ENCODE peak calls at places on chromosomes 1 and 21, in ten cellular contexts. X is esophagus muscularis mucosa, V is HCT116, T is sigmoid colon, A is SK-N-SH, U is H1, P is spleen, E is suprapubic skin, G is stomach, H is prostate gland. B is an unnamed sample. For H3K9me3, the result is how much of the 10 kb centered on the place peaks cover.

GRCh38 chr1:39539252-39539790 is 37.3 kb downstream of the PABPC4 start:
- DNase-seq in X (peak), V (peak), T (peak), A (peak), U (peak), P (peak), E (peak), G (peak), H (peak), B (no peak)

GRCh38 chr1:208597571-208597970 is 353.4 kb upstream of the PLXNA2 start:
- DNase-seq in X (peak), V (no peak), T (no peak), A (no peak), U (no peak), P (no peak), E (no peak), G (no peak), H (no peak), B (no peak)

GRCh38 chr1:223338811-223339746 is 24.9 kb downstream of the SUSD4 start:
- DNase-seq in X (no peak), V (no peak), T (no peak), A (no peak), U (no peak), P (no peak), E (no peak), G (no peak), H (no peak), B (no peak)

GRCh38 chr1:117600325-117600916 is 5.4 kb upstream of the TENT5C start:
- DNase-seq in X (no peak), V (no peak), T (no peak), A (no peak), U (no peak), P (no peak), E (no peak), G (no peak), H (no peak), B (no peak)

GRCh38 chr1:168324745-168325425 is 44.2 kb downstream of the TBX19 start:
- DNase-seq in X (no peak), V (no peak), T (no peak), A (no peak), U (no peak), P (no peak), E (no peak), G (no peak), H (no peak), B (no peak)

GRCh38 chr1:70315782-70316181 is 38.7 kb downstream of the ANKRD13C start:
- DNase-seq in X (no peak), V (no peak), T (no peak), A (no peak), U (no peak), P (no peak), E (no peak), G (no peak), H (no peak), B (no peak)

GRCh38 chr1:3546048-3546384 is 65.3 kb downstream of the MEGF6 start:
- DNase-seq in X (no peak), V (no peak), T (no peak), A (no peak), U (no peak), P (no peak), E (no peak), G (no peak), H (no peak), B (no peak)

GRCh38 chr21:16420086-16420724 is 690.4 kb downstream of the USP25 start:
- DNase-seq in X (no peak), V (no peak), T (peak), A (peak), U (no peak), P (no peak), E (no peak), G (peak), H (peak), B (no peak)

GRCh38 chr1:217228689-217229088 is 402.2 kb downstream of the GPATCH2 start:
- DNase-seq in X (no peak), V (no peak), T (no peak), A (no peak), U (no peak), P (no peak), E (no peak), G (no peak), H (no peak), B (no peak)

GRCh38 chr1:68571499-68571898 is 74.6 kb upstream of the DEPDC1 start:
- DNase-seq in X (no peak), V (no peak), T (no peak), A (no peak), U (no peak), P (no peak), E (no peak), G (no peak), H (no peak), B (no peak)

GRCh38 chr1:19398309-19398760 is 86.2 kb downstream of the SLC66A1 start:
- DNase-seq in X (no peak), V (no peak), T (peak), A (no peak), U (no peak), P (no peak), E (no peak), G (no peak), H (no peak), B (no peak)

GRCh38 chr1:33455537-33456301 is 16.7 kb upstream of the ZSCAN20 start:
- DNase-seq in X (no peak), V (peak), T (no peak), A (peak), U (peak), P (no peak), E (no peak), G (peak), H (peak), B (peak)

GRCh38 chr1:52588535-52588934 is 13.6 kb upstream of the GPX7 start:
- DNase-seq in X (no peak), V (no peak), T (no peak), A (no peak), U (no peak), P (no peak), E (no peak), G (no peak), H (no peak), B (no peak)

GRCh38 chr1:10888289-10888688 is 91.8 kb upstream of the CASZ1 start:
- DNase-seq in X (no peak), V (no peak), T (no peak), A (no peak), U (peak), P (no peak), E (no peak), G (no peak), H (no peak), B (no peak)

GRCh38 chr1:48236716-48237470 is 14.4 kb downstream of the SLC5A9 start:
- DNase-seq in X (no peak), V (peak), T (no peak), A (peak), U (peak), P (no peak), E (no peak), G (no peak), H (no peak), B (no peak)

GRCh38 chr1:181083842-181084605 is 4.5 kb upstream of the IER5 start:
- DNase-seq in X (no peak), V (peak), T (peak), A (peak), U (no peak), P (peak), E (no peak), G (peak), H (no peak), B (no peak)

GRCh38 chr1:156498447-156499193 is 2.0 kb downstream of the MEF2D start:
- DNase-seq in X (no peak), V (no peak), T (peak), A (no peak), U (peak), P (peak), E (peak), G (peak), H (no peak), B (no peak)

DNA sequence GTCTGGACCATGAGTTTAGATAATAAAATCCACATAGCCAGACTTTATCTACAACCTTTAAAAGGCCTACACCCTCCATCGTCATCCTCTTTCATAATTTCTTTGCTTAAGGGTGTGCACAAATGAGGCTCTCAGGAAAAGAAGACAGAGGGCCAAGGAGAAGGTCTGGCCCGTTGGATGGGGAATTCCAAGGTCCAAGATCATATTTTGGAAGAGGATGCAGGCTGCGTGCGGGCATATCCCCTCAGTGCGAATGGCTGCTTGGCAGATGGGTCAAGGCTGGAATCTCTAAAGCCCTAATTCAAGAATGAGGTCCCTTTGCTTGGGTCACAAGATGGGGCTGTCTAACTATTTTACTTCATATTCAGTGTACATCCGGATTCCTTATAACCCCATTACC is 782.2 kb upstream of the NCAM2 start:
- DNase-seq in X (no peak), V (no peak), T (no peak), A (no peak), U (no peak), P (no peak), E (no peak), G (no peak), H (no peak), B (no peak)
- H3K9me3 ChIP-seq in X (under half), V (under half), T (under half), A (under half), U (under half), P (under half), E (under half), G (under half), H (under half), B (under half)

DNA sequence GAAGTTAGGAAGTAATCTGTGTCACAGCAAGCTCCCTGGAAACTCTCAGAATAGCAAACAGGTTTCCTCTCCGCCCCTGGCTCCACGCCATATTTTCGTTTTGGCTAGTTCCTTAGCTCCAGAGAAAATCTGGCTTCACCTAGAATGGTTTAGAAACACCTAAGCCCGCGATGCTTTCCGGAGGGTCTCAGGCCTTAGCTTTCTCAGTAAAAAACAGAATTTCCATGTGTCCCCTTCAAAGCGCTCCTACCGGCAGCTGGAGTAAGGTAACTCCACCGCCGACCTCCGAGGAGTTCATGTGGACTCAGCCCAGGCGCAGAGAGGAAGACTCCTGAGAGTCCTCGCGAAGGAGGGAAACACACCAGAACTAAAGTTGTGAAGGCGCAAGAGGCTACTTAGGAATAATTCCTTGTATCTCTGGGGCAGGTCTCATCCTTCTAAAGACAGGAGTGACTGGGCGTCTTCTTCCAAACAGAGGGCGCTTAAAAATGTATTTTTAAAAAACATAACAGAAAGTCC is 406 bp downstream of the KIAA0040 start:
- DNase-seq in X (peak), V (no peak), T (peak), A (peak), U (peak), P (peak), E (peak), G (peak), H (peak), B (no peak)
- TF ChIP-seq POLR2AphosphoS5 in X (no peak), V (no peak), T (peak), A (no peak), U (no peak), P (no peak), E (no peak), G (no peak), H (peak), B (no peak)

GRCh38 chr1:26043765-26044164 is 2.2 kb downstream of the SLC30A2 start:
- DNase-seq in X (no peak), V (no peak), T (no peak), A (no peak), U (no peak), P (no peak), E (no peak), G (no peak), H (no peak), B (no peak)

GRCh38 chr1:26038904-26039303 is 7.0 kb downstream of the SLC30A2 start:
- DNase-seq in X (no peak), V (no peak), T (no peak), A (no peak), U (no peak), P (no peak), E (no peak), G (no peak), H (no peak), B (no peak)

GRCh38 chr1:26044414-26044813 is 1.5 kb downstream of the SLC30A2 start:
- DNase-seq in X (no peak), V (no peak), T (no peak), A (no peak), U (no peak), P (no peak), E (no peak), G (no peak), H (no peak), B (no peak)

GRCh38 chr1:26041401-26041800 is 4.5 kb downstream of the SLC30A2 start:
- DNase-seq in X (no peak), V (no peak), T (no peak), A (no peak), U (no peak), P (no peak), E (no peak), G (no peak), H (no peak), B (no peak)

DNA sequence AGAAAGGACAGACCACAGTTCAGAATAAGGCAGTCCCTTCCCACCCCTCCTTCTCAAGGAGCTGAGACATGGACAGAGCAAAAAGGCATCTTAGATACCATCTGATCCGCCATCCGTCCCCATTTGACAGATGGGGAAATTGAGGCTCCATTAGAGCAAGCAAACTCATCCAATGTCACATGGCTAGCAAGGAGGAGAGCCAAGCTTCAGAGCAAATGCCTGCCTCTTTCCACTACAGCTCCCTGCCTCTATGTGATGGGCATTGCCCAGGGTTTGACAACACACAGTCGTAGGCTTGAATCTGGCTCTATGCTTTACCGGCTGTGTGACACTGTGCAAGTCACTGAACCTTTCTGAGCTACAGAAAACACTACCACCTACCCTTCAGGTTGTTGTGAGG is 3.9 kb downstream of the SLC30A2 start:
- DNase-seq in X (no peak), V (no peak), T (no peak), A (no peak), U (no peak), P (no peak), E (no peak), G (no peak), H (no peak), B (no peak)
- H3K27ac ChIP-seq in X (no peak), V (no peak), T (no peak), A (no peak), U (no peak), P (no peak), E (no peak), G (no peak), H (no peak), B (no peak)

DNA sequence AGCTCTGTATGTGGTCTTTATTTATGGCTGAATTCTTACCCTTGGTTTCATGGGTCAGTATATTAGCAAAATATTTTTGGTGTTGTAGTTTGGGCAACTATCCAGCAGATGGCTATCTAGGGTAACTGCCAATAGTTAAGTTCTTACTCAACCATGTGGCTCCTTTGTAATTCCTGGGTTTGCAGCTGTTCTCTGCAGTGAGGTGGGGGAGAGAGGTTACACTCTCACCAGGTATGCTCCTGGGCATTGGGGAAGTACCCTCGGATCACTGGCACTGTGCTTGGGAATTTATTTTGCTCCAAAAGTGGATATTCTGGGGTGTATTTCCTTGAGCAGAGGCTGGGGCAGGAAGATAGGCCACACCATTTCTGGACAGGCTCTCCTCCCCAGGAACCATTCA is 436.7 kb upstream of the TMPRSS15 start:
- DNase-seq in X (no peak), V (peak), T (no peak), A (peak), U (peak), P (no peak), E (no peak), G (no peak), H (no peak), B (no peak)
- H3K9me3 ChIP-seq in X (under half), V (under half), T (under half), A (under half), U (under half), P (under half), E (under half), G (under half), H (under half), B (under half)

GRCh38 chr21:29145837-29146453 is 15.5 kb downstream of the MAP3K7CL start:
- DNase-seq in X (no peak), V (no peak), T (no peak), A (no peak), U (no peak), P (no peak), E (no peak), G (no peak), H (peak), B (no peak)
- TF ChIP-seq POLR2AphosphoS5 in X (peak), V (no peak), T (peak), A (no peak), U (no peak), P (no peak), E (peak), G (peak), H (peak), B (no peak)

DNA sequence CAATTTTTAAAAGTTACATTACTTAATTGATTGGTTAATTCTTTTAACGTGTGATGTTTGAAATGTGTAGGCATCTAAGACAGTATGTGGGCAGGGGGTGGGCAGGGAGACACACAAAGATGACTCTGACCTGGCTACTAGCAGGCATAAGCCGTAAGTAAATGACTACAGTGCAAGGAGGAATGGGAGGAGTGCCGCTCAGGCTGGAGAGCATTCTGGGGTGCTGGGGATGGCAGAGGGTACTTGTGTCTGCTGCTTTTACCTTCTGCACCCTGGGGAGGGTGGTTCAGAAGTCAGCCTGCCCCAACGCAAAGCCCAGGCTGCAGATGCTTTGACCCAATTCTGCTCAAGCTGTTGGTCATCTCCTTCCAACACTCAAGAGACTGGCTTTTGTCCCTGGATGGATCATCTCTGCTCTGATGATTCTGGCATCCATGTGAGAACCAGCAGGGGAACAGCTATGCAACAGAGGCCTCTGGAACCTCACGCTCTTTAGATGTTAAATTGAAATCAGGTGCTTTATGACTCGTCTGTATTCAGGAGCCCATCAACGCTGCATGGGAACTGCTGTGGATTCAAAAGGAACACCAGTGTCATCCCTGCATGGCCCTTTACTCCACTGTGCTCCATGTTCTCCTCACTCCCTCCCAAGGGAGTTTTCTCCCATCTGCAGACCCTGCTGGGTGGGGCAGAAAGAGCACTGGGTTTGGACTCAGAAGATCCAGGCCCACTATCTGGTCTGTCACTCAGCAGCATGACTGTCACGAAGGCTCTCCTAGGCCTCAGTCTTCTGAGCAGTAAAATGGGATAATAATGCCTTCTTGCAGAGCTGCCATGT is 78.8 kb downstream of the FAM78B start:
- DNase-seq in X (peak), V (no peak), T (no peak), A (no peak), U (no peak), P (no peak), E (no peak), G (no peak), H (no peak), B (no peak)
- H3K27ac ChIP-seq in X (no peak), V (no peak), T (no peak), A (no peak), U (no peak), P (no peak), E (no peak), G (no peak), H (no peak), B (no peak)

DNA sequence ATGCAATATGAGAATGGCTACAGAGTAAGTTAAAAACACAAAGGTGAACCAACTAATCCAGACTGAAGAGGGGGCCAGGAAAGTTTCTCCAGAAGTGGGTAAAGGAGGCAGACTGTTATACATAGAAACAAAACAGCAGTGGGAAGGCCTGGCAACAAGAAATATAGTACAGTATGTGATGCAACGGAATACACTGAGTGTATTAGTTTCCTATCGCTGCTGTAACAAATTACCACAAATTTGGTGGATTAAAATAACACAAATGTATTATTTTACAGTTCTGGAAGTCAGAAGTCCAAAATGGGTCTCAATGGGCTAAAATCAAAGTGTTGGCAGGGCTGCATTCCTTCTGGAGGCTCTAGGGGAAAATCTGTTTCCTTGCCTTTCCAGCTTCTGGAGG is 95.2 kb downstream of the ZSWIM5 start:
- DNase-seq in X (no peak), V (no peak), T (no peak), A (no peak), U (no peak), P (no peak), E (no peak), G (no peak), H (no peak), B (no peak)
- H3K9me3 ChIP-seq in X (under half), V (under half), T (under half), A (under half), U (under half), P (under half), E (under half), G (under half), H (under half), B (under half)

GRCh38 chr1:42784946-42785693 is at the start of gene TMEM269:
- DNase-seq in X (no peak), V (no peak), T (peak), A (peak), U (no peak), P (peak), E (no peak), G (peak), H (no peak), B (no peak)
- TF ChIP-seq POLR2AphosphoS5 in X (no peak), V (no peak), T (no peak), A (no peak), U (no peak), P (peak), E (no peak), G (no peak), H (no peak), B (no peak)

B was measured in SK-N-MC.